ENCODE peak calls at places on chromosomes 3 and 15, in eight cellular contexts. One of them, this sample, is unnamed.

GRCh38 chr3:146968204-146968651 is 363.1 kb upstream of the PLSCR5 start:
- DNase-seq in GM10248: no peak
- DNase-seq in effector memory CD4-positive, alpha-beta T cell: no peak
- DNase-seq in T47D: no peak
- DNase-seq in glutamatergic neuron: no peak
- DNase-seq in fibroblast of the conjunctiva: peak; percentile 39
- DNase-seq in stimulated activated CD4-positive, alpha-beta T cell treated with anti-CD3 and anti-CD28 coated beads, TNF-alpha, amount 100 ng/mL, for 4 hours: no peak
- DNase-seq in transverse colon: no peak
- DNase-seq in this sample: no peak

GRCh38 chr15:45402955-45403892 is 24.9 kb upstream of the GATM start:
- DNase-seq in GM10248: peak; percentile 44
- DNase-seq in glutamatergic neuron: peak; percentile 57
- DNase-seq in stimulated activated CD4-positive, alpha-beta T cell treated with anti-CD3 and anti-CD28 coated beads, TNF-alpha, amount 100 ng/mL, for 4 hours: peak; percentile 2
- DNase-seq in transverse colon: peak; percentile 48
- DNase-seq in effector memory CD4-positive, alpha-beta T cell: peak; percentile 8
- DNase-seq in fibroblast of the conjunctiva: no peak
- DNase-seq in T47D: peak; percentile 43
- DNase-seq in this sample: no peak

GRCh38 chr3:115423170-115423569 is 200.1 kb upstream of the GAP43 start:
- DNase-seq in T47D: no peak
- DNase-seq in GM10248: no peak
- DNase-seq in transverse colon: no peak
- DNase-seq in stimulated activated CD4-positive, alpha-beta T cell treated with anti-CD3 and anti-CD28 coated beads, TNF-alpha, amount 100 ng/mL, for 4 hours: no peak
- DNase-seq in glutamatergic neuron: no peak
- DNase-seq in fibroblast of the conjunctiva: no peak
- DNase-seq in effector memory CD4-positive, alpha-beta T cell: no peak
- DNase-seq in this sample: no peak

GRCh38 chr3:129005526-129006303 is 4.6 kb downstream of the EFCC1 start:
- DNase-seq in effector memory CD4-positive, alpha-beta T cell: no peak
- DNase-seq in transverse colon: peak; percentile 48
- DNase-seq in GM10248: no peak
- DNase-seq in stimulated activated CD4-positive, alpha-beta T cell treated with anti-CD3 and anti-CD28 coated beads, TNF-alpha, amount 100 ng/mL, for 4 hours: no peak
- DNase-seq in T47D: peak; percentile 54
- DNase-seq in fibroblast of the conjunctiva: no peak
- DNase-seq in glutamatergic neuron: no peak
- DNase-seq in this sample: no peak

GRCh38 chr3:134857356-134857755 is 62.3 kb downstream of the EPHB1 start:
- DNase-seq in transverse colon: no peak
- DNase-seq in glutamatergic neuron: no peak
- DNase-seq in fibroblast of the conjunctiva: no peak
- DNase-seq in T47D: no peak
- DNase-seq in GM10248: no peak
- DNase-seq in stimulated activated CD4-positive, alpha-beta T cell treated with anti-CD3 and anti-CD28 coated beads, TNF-alpha, amount 100 ng/mL, for 4 hours: no peak
- DNase-seq in effector memory CD4-positive, alpha-beta T cell: no peak
- DNase-seq in this sample: no peak

GRCh38 chr15:41961803-41962202 is 10.6 kb downstream of the EHD4 start:
- DNase-seq in fibroblast of the conjunctiva: no peak
- DNase-seq in glutamatergic neuron: no peak
- DNase-seq in transverse colon: no peak
- DNase-seq in stimulated activated CD4-positive, alpha-beta T cell treated with anti-CD3 and anti-CD28 coated beads, TNF-alpha, amount 100 ng/mL, for 4 hours: no peak
- DNase-seq in T47D: no peak
- DNase-seq in GM10248: no peak
- DNase-seq in effector memory CD4-positive, alpha-beta T cell: no peak
- DNase-seq in this sample: no peak

GRCh38 chr3:152205097-152205593 is 63.6 kb upstream of the MBNL1 start:
- DNase-seq in transverse colon: no peak
- DNase-seq in fibroblast of the conjunctiva: no peak
- DNase-seq in stimulated activated CD4-positive, alpha-beta T cell treated with anti-CD3 and anti-CD28 coated beads, TNF-alpha, amount 100 ng/mL, for 4 hours: no peak
- DNase-seq in effector memory CD4-positive, alpha-beta T cell: no peak
- DNase-seq in glutamatergic neuron: no peak
- DNase-seq in T47D: no peak
- DNase-seq in GM10248: peak; percentile 31
- DNase-seq in this sample: no peak

GRCh38 chr15:97316362-97316761 is 644.1 kb upstream of the ARRDC4 start:
- DNase-seq in T47D: no peak
- DNase-seq in GM10248: no peak
- DNase-seq in stimulated activated CD4-positive, alpha-beta T cell treated with anti-CD3 and anti-CD28 coated beads, TNF-alpha, amount 100 ng/mL, for 4 hours: no peak
- DNase-seq in fibroblast of the conjunctiva: no peak
- DNase-seq in transverse colon: no peak
- DNase-seq in effector memory CD4-positive, alpha-beta T cell: no peak
- DNase-seq in glutamatergic neuron: no peak
- DNase-seq in this sample: no peak

GRCh38 chr3:90010341-90010740 is 902.9 kb downstream of the EPHA3 start:
- DNase-seq in transverse colon: no peak
- DNase-seq in effector memory CD4-positive, alpha-beta T cell: no peak
- DNase-seq in fibroblast of the conjunctiva: peak; percentile 69
- DNase-seq in T47D: peak; percentile 7
- DNase-seq in glutamatergic neuron: no peak
- DNase-seq in GM10248: no peak
- DNase-seq in stimulated activated CD4-positive, alpha-beta T cell treated with anti-CD3 and anti-CD28 coated beads, TNF-alpha, amount 100 ng/mL, for 4 hours: no peak
- DNase-seq in this sample: no peak

GRCh38 chr3:29281265-29282228 is 676 bp downstream of the RBMS3 start:
- DNase-seq in stimulated activated CD4-positive, alpha-beta T cell treated with anti-CD3 and anti-CD28 coated beads, TNF-alpha, amount 100 ng/mL, for 4 hours: no peak
- DNase-seq in effector memory CD4-positive, alpha-beta T cell: no peak
- DNase-seq in glutamatergic neuron: no peak
- DNase-seq in T47D: no peak
- DNase-seq in fibroblast of the conjunctiva: peak; percentile 33
- DNase-seq in transverse colon: no peak
- DNase-seq in GM10248: peak; percentile 22
- DNase-seq in this sample: no peak

GRCh38 chr15:49902791-49903481 is 216.1 kb downstream of the ATP8B4 start:
- DNase-seq in glutamatergic neuron: no peak
- DNase-seq in stimulated activated CD4-positive, alpha-beta T cell treated with anti-CD3 and anti-CD28 coated beads, TNF-alpha, amount 100 ng/mL, for 4 hours: no peak
- DNase-seq in GM10248: no peak
- DNase-seq in fibroblast of the conjunctiva: peak; percentile 58
- DNase-seq in effector memory CD4-positive, alpha-beta T cell: no peak
- DNase-seq in T47D: no peak
- DNase-seq in transverse colon: no peak
- DNase-seq in this sample: no peak

GRCh38 chr3:139937674-139938279 is 2.8 kb downstream of the CLSTN2 start:
- DNase-seq in GM10248: peak; percentile 31
- DNase-seq in stimulated activated CD4-positive, alpha-beta T cell treated with anti-CD3 and anti-CD28 coated beads, TNF-alpha, amount 100 ng/mL, for 4 hours: no peak
- DNase-seq in T47D: peak; percentile 66
- DNase-seq in effector memory CD4-positive, alpha-beta T cell: no peak
- DNase-seq in glutamatergic neuron: peak; percentile 56
- DNase-seq in transverse colon: no peak
- DNase-seq in fibroblast of the conjunctiva: peak; percentile 26
- DNase-seq in this sample: peak; percentile 5

GRCh38 chr3:176160997-176161396 is 1036.3 kb downstream of the TBL1XR1 start:
- DNase-seq in stimulated activated CD4-positive, alpha-beta T cell treated with anti-CD3 and anti-CD28 coated beads, TNF-alpha, amount 100 ng/mL, for 4 hours: no peak
- DNase-seq in glutamatergic neuron: no peak
- DNase-seq in effector memory CD4-positive, alpha-beta T cell: no peak
- DNase-seq in GM10248: no peak
- DNase-seq in fibroblast of the conjunctiva: no peak
- DNase-seq in T47D: no peak
- DNase-seq in transverse colon: no peak
- DNase-seq in this sample: no peak